ENCODE peak calls at places on chromosomes 11 and 22, in nine cellular contexts. K is right lobe of liver, U is IMR-90, N is body of pancreas, C is heart left ventricle, E is adrenal gland, L is stomach, M is esophagus muscularis mucosa, I is tibial nerve. H is an unnamed sample. For H3K4me1 and H3K36me3, the result is how much of the 10 kb centered on the place peaks cover.

GRCh38 chr22:19713650-19714319 is 518 bp upstream of the SEPTIN5 start:
- DNase-seq in K (no peak), U (no peak), N (no peak), C (no peak), E (no peak), L (no peak), M (no peak), I (no peak), H (peak)

GRCh38 chr11:31810779-31811647 is at the start of gene PAX6:
- DNase-seq in K (no peak), U (peak), N (peak), C (no peak), E (peak), L (no peak), M (no peak), I (no peak), H (no peak)

GRCh38 chr11:129733384-129733783 is 82.3 kb upstream of the TMEM45B start:
- DNase-seq in K (no peak), U (no peak), N (no peak), C (no peak), E (no peak), L (no peak), M (peak), I (no peak), H (no peak)

GRCh38 chr22:31288496-31289235 is 3.6 kb downstream of the PIK3IP1 start:
- DNase-seq in K (peak), U (no peak), N (no peak), C (no peak), E (peak), L (no peak), M (no peak), I (no peak), H (no peak)

GRCh38 chr11:28110108-28110838 is 2.1 kb downstream of the METTL15 start:
- DNase-seq in K (peak), U (peak), N (peak), C (peak), E (peak), L (peak), M (peak), I (peak), H (peak)

GRCh38 chr22:36977947-36978660 is 41.1 kb downstream of the TST start:
- DNase-seq in K (peak), U (peak), N (peak), C (peak), E (peak), L (peak), M (peak), I (peak), H (peak)

GRCh38 chr11:70610561-70610960 is 212.2 kb downstream of the CTTN start:
- DNase-seq in K (no peak), U (peak), N (peak), C (no peak), E (no peak), L (no peak), M (no peak), I (no peak), H (peak)

GRCh38 chr11:122743949-122744876 is 88.7 kb downstream of the UBASH3B start:
- DNase-seq in K (no peak), U (no peak), N (no peak), C (no peak), E (no peak), L (peak), M (no peak), I (peak), H (no peak)

GRCh38 chr11:27087425-27087824 is 46.8 kb downstream of the BBOX1 start:
- DNase-seq in K (no peak), U (peak), N (no peak), C (no peak), E (no peak), L (no peak), M (no peak), I (no peak), H (no peak)

GRCh38 chr11:3914807-3915206 is 59.3 kb downstream of the STIM1 start:
- DNase-seq in K (no peak), U (no peak), N (no peak), C (no peak), E (no peak), L (no peak), M (no peak), I (no peak), H (no peak)

GRCh38 chr22:24391836-24392217 is 35.6 kb upstream of the ADORA2A start:
- DNase-seq in K (no peak), U (peak), N (no peak), C (no peak), E (no peak), L (no peak), M (no peak), I (no peak), H (no peak)

GRCh38 chr22:50218996-50219727 is 18.4 kb downstream of the SELENOO start:
- DNase-seq in K (peak), U (peak), N (peak), C (peak), E (peak), L (peak), M (no peak), I (peak), H (peak)

GRCh38 chr11:71370895-71371673 is 77.1 kb downstream of the DHCR7 start:
- DNase-seq in K (no peak), U (no peak), N (no peak), C (no peak), E (no peak), L (no peak), M (no peak), I (no peak), H (no peak)

GRCh38 chr11:119599864-119600593 is 129.0 kb downstream of the NECTIN1 start:
- DNase-seq in K (no peak), U (peak), N (no peak), C (no peak), E (no peak), L (no peak), M (no peak), I (no peak), H (no peak)

GRCh38 chr11:104219081-104219480 is 55.1 kb upstream of the PDGFD start:
- DNase-seq in K (no peak), U (peak), N (no peak), C (peak), E (no peak), L (no peak), M (no peak), I (no peak), H (no peak)

GRCh38 chr11:78168539-78169477 is 19.6 kb downstream of the KCTD21 start:
- DNase-seq in K (peak), U (peak), N (peak), C (peak), E (peak), L (peak), M (peak), I (peak), H (peak)

GRCh38 chr22:43289976-43290663 is 53.1 kb downstream of the SCUBE1 start:
- DNase-seq in K (no peak), U (peak), N (peak), C (peak), E (peak), L (no peak), M (no peak), I (peak), H (peak)

GRCh38 chr11:120652705-120653335 is 141.3 kb downstream of the GRIK4 start:
- DNase-seq in K (no peak), U (peak), N (no peak), C (no peak), E (no peak), L (no peak), M (no peak), I (no peak), H (no peak)

GRCh38 chr22:43099095-43099494 is 9.9 kb upstream of the TTLL1 start:
- DNase-seq in K (no peak), U (no peak), N (no peak), C (peak), E (peak), L (no peak), M (no peak), I (no peak), H (no peak)

GRCh38 chr11:18731949-18732821 is 6.2 kb upstream of the IGSF22 start:
- DNase-seq in K (no peak), U (peak), N (peak), C (no peak), E (peak), L (peak), M (no peak), I (peak), H (peak)

GRCh38 chr11:58905716-58906547 is 33.4 kb upstream of the GLYATL1 start:
- DNase-seq in K (peak), U (peak), N (peak), C (peak), E (no peak), L (peak), M (peak), I (peak), H (no peak)

GRCh38 chr11:112806876-112807275 is 154.3 kb upstream of the NCAM1 start:
- DNase-seq in K (no peak), U (no peak), N (no peak), C (no peak), E (no peak), L (no peak), M (no peak), I (no peak), H (no peak)

GRCh38 chr22:49352361-49353169 is 475.1 kb downstream of the BRD1 start:
- DNase-seq in K (no peak), U (no peak), N (no peak), C (no peak), E (no peak), L (peak), M (no peak), I (no peak), H (no peak)

GRCh38 chr22:40107244-40107643 is 70.5 kb upstream of the TNRC6B start:
- DNase-seq in K (no peak), U (no peak), N (no peak), C (no peak), E (no peak), L (no peak), M (no peak), I (no peak), H (no peak)

GRCh38 chr11:125570952-125571351 is 1.7 kb downstream of the EI24 start:
- DNase-seq in K (peak), U (no peak), N (no peak), C (no peak), E (no peak), L (no peak), M (no peak), I (no peak), H (no peak)

GRCh38 chr11:110094298-110095073 is 1.3 kb downstream of the ZC3H12C start:
- DNase-seq in K (no peak), U (no peak), N (no peak), C (no peak), E (no peak), L (no peak), M (no peak), I (no peak), H (no peak)

GRCh38 chr11:130827697-130828377 is 88.4 kb downstream of the SNX19 start:
- DNase-seq in K (no peak), U (peak), N (peak), C (peak), E (peak), L (peak), M (no peak), I (peak), H (peak)

GRCh38 chr22:26597026-26597425 is 7.1 kb upstream of the TPST2 start:
- DNase-seq in K (no peak), U (no peak), N (no peak), C (no peak), E (no peak), L (no peak), M (no peak), I (no peak), H (no peak)

GRCh38 chr11:111521132-111521531 is 6.6 kb downstream of the HOATZ start:
- DNase-seq in K (no peak), U (peak), N (no peak), C (no peak), E (no peak), L (no peak), M (no peak), I (no peak), H (no peak)

GRCh38 chr22:37079668-37080171 is 28.2 kb downstream of the KCTD17 start:
- DNase-seq in K (no peak), U (peak), N (no peak), C (no peak), E (no peak), L (peak), M (no peak), I (no peak), H (no peak)

GRCh38 chr11:94675788-94676187 is 92.4 kb upstream of the AMOTL1 start:
- DNase-seq in K (no peak), U (peak), N (no peak), C (no peak), E (no peak), L (no peak), M (peak), I (no peak), H (no peak)

GRCh38 chr11:9814108-9814507 is 150.2 kb downstream of the SWAP70 start:
- DNase-seq in K (no peak), U (no peak), N (no peak), C (no peak), E (no peak), L (no peak), M (no peak), I (no peak), H (no peak)
- H3K4me1 ChIP-seq in K (under half), U (under half), N (under half), C (under half), E (under half), L (under half), M (under half), I (under half), H (under half)

GRCh38 chr11:65305501-65306268 is 9.0 kb upstream of the CDC42EP2 start:
- DNase-seq in K (peak), U (peak), N (peak), C (peak), E (no peak), L (peak), M (no peak), I (peak), H (peak)

GRCh38 chr11:65304110-65304509 is 10.6 kb upstream of the CDC42EP2 start:
- DNase-seq in K (no peak), U (no peak), N (no peak), C (no peak), E (no peak), L (no peak), M (no peak), I (no peak), H (no peak)

GRCh38 chr11:65303542-65303941 is 11.1 kb upstream of the CDC42EP2 start:
- DNase-seq in K (no peak), U (no peak), N (no peak), C (no peak), E (no peak), L (no peak), M (no peak), I (no peak), H (no peak)

GRCh38 chr11:65301491-65302329 is 13.0 kb upstream of the CDC42EP2 start:
- DNase-seq in K (no peak), U (peak), N (no peak), C (peak), E (peak), L (no peak), M (no peak), I (no peak), H (peak)

GRCh38 chr11:65304613-65305012 is 10.1 kb upstream of the CDC42EP2 start:
- DNase-seq in K (no peak), U (no peak), N (no peak), C (no peak), E (no peak), L (no peak), M (no peak), I (no peak), H (no peak)
- TF ChIP-seq POLR2A in K (no peak), U (no peak), N (no peak), C (no peak), E (no peak), L (no peak), M (no peak), I (no peak), H (no peak)

GRCh38 chr22:45742866-45743450 is 71.3 kb downstream of the ATXN10 start:
- DNase-seq in K (peak), U (peak), N (peak), C (no peak), E (peak), L (peak), M (no peak), I (no peak), H (no peak)

GRCh38 chr22:45738206-45738605 is 66.6 kb downstream of the ATXN10 start:
- DNase-seq in K (no peak), U (peak), N (no peak), C (no peak), E (no peak), L (no peak), M (no peak), I (no peak), H (no peak)

GRCh38 chr22:45743687-45744086 is 72.1 kb downstream of the ATXN10 start:
- DNase-seq in K (no peak), U (no peak), N (no peak), C (no peak), E (no peak), L (no peak), M (no peak), I (no peak), H (no peak)

GRCh38 chr22:45744442-45744841 is 72.8 kb downstream of the ATXN10 start:
- DNase-seq in K (no peak), U (no peak), N (no peak), C (no peak), E (no peak), L (no peak), M (no peak), I (no peak), H (no peak)

GRCh38 chr22:45740236-45740635 is 68.6 kb downstream of the ATXN10 start:
- DNase-seq in K (no peak), U (peak), N (no peak), C (no peak), E (no peak), L (no peak), M (no peak), I (no peak), H (no peak)
- H3K36me3 ChIP-seq in K (under half), U (under half), N (under half), C (half or more), E (under half), L (half or more), M (half or more), I (under half), H (under half)

GRCh38 chr11:69352715-69353325 is 58.9 kb downstream of the MYEOV start:
- DNase-seq in K (peak), U (peak), N (no peak), C (no peak), E (peak), L (peak), M (peak), I (no peak), H (no peak)
- H3K4me1 ChIP-seq in K (under half), U (under half), N (under half), C (under half), E (under half), L (under half), M (under half), I (under half), H (under half)

DNA sequence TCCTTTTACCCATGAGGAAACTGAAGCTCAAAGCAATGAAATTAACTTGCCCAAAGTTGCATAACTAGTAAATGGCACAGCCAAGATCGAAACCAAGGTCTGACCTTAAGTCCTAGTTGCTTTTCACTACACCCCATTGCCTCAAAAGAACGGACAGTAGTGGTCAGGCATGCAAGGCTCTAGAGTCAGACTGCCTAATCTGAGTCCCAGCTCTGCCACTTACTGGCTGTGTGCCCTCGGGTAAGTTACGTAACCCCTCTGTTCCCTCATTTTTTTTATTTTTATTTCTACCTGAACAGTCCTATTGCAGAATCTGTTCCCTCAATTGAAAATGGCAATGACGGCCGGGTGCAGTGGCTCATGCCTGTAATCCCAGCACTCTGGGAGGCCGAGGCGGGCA is 9.6 kb downstream of the CYB561A3 start:
- DNase-seq in K (peak), U (no peak), N (no peak), C (peak), E (peak), L (no peak), M (no peak), I (no peak), H (no peak)
- TF ChIP-seq POLR2A in K (no peak), U (no peak), N (no peak), C (no peak), E (no peak), L (no peak), M (no peak), I (no peak), H (no peak)

GRCh38 chr11:584287-584686 is 8.0 kb downstream of the PHRF1 start:
- DNase-seq in K (no peak), U (no peak), N (no peak), C (no peak), E (no peak), L (no peak), M (no peak), I (no peak), H (no peak)
- H3K36me3 ChIP-seq in K (under half), U (under half), N (under half), C (half or more), E (half or more), L (half or more), M (half or more), I (under half), H (under half)

GRCh38 chr11:68271023-68271780 is 571 bp downstream of the C11orf24 start:
- DNase-seq in K (peak), U (peak), N (peak), C (peak), E (peak), L (peak), M (no peak), I (no peak), H (no peak)

GRCh38 chr11:68267881-68268240 is 3.9 kb downstream of the C11orf24 start:
- DNase-seq in K (no peak), U (no peak), N (no peak), C (no peak), E (no peak), L (no peak), M (no peak), I (no peak), H (no peak)

GRCh38 chr11:68266936-68267880 is 4.6 kb downstream of the C11orf24 start:
- DNase-seq in K (no peak), U (peak), N (no peak), C (no peak), E (no peak), L (no peak), M (no peak), I (no peak), H (no peak)

GRCh38 chr11:68270334-68271022 is 1.3 kb downstream of the C11orf24 start:
- DNase-seq in K (peak), U (no peak), N (no peak), C (no peak), E (no peak), L (no peak), M (no peak), I (no peak), H (no peak)

DNA sequence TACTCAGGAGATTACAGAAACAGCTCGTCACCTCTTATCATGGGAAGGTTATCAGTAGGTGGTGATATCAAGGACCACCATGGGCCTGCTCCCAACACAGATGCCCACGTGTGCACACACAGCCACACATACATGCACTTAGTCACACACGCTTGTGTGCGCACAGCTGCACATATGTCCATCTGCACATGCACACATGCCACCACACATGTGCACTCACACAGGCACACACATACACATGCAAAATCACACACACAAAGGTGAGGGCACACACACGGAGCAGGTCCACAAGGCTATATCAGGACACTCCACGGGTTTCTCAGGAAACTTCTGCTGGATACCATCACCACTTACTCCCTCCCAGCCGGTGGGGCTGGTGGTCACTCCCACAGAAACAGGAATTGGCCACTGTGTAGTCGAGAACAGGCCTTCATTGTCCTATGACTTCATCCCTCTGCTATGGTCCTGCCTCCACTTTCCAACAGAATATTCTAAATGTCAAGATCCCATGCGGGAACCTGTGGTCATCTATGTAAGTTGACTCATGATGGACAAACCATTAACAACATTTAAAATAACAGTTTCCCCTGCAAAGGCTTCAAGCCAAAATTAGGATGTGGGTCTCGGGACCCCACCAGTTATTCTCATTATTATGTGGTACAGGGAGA is 2.2 kb downstream of the C11orf24 start:
- DNase-seq in K (no peak), U (peak), N (no peak), C (no peak), E (no peak), L (no peak), M (no peak), I (no peak), H (no peak)
- H3K4me1 ChIP-seq in K (under half), U (under half), N (under half), C (under half), E (under half), L (half or more), M (under half), I (under half), H (under half)

H was measured in ovary.